ENCODE peak calls at places on chromosome 20, in six cellular contexts. I is IMR-90, E is mesenchymal stem cell, S is neuronal stem cell, T is H1, U is trophoblast cell. A is an unnamed sample.

GRCh38 chr20:53917145-53918009 is 153.0 kb downstream of the BCAS1 start:
- DNase-seq in I (no peak), E (peak; percentile 84), S (no peak), T (no peak), U (peak; percentile 38), A (no peak)

GRCh38 chr20:63060057-63060991 is 53.6 kb upstream of the BHLHE23 start:
- DNase-seq in I (peak; percentile 22), E (peak; percentile 10), S (no peak), T (no peak), U (no peak), A (peak; percentile 34)

GRCh38 chr20:18388860-18389259 is 78.0 kb downstream of the DZANK1 start:
- DNase-seq in I (peak; percentile 77), E (peak; percentile 26), S (no peak), T (no peak), U (no peak), A (no peak)

GRCh38 chr20:6269163-6269873 is 146.5 kb upstream of the FERMT1 start:
- DNase-seq in I (no peak), E (peak; percentile 3), S (no peak), T (no peak), U (no peak), A (peak; percentile 46)

GRCh38 chr20:17460119-17460518 is 71.1 kb downstream of the BFSP1 start:
- DNase-seq in I (no peak), E (no peak), S (no peak), T (no peak), U (no peak), A (no peak)

GRCh38 chr20:51470521-51470875 is 72.0 kb downstream of the NFATC2 start:
- DNase-seq in I (no peak), E (no peak), S (no peak), T (no peak), U (no peak), A (no peak)

GRCh38 chr20:35174458-35175216 is 2.8 kb downstream of the PROCR start:
- DNase-seq in I (no peak), E (no peak), S (no peak), T (no peak), U (peak; percentile 4), A (peak; percentile 89)

GRCh38 chr20:49595811-49596545 is 28.0 kb upstream of the PTGIS start:
- DNase-seq in I (peak; percentile 67), E (no peak), S (no peak), T (no peak), U (no peak), A (no peak)

DNA sequence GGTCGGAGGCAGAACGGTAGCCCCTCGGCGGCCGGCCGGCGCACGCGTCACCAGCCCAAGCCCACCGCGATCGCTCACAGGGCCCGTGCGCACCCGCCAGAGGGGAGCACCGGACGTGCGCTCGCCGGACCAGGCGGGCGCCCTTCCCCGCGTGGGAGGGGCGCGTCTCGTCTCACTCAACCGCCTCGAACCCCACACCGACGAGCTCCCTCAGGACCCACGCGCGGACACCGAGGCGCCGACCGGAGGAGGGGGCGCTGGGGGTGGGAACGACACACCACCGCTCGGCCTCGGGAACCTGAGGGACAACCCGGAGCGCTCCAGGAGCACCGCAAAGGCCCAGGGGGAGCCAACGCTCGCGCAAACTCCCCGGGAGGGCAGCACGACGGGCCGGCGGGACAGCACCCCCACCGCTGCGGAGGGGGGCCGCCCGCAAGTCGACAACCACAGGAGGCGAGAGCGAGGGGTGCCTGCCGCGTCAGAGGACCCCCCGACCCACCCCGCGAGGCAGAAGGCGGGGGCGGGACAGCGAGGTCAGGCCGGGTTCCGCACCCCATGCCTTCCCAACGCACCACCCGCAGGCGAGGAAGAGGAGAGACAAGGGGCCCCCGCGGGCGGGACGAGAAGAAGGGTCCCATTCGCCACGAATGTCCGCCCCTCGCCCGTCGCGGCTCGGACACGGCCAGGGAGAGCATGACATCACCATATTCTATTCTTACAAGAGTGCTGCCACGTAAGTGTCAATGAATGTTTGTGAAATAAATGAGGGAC is 512.7 kb upstream of the ZNF337 start:
- DNase-seq in I (peak; percentile 11), E (no peak), S (peak; percentile 23), T (no peak), U (no peak), A (peak; percentile 43)
- H3K14ac ChIP-seq in I (no peak overlapping the region), E (no peak overlapping the region), S (no peak overlapping the region), T (no peak overlapping the region), U (no peak overlapping the region), A (no peak overlapping the region)

GRCh38 chr20:10504893-10505292 is 69.8 kb downstream of the SLX4IP start:
- DNase-seq in I (peak; percentile 21), E (peak; percentile 83), S (no peak), T (no peak), U (no peak), A (no peak)

GRCh38 chr20:10502098-10502526 is 67.0 kb downstream of the SLX4IP start:
- DNase-seq in I (no peak), E (no peak), S (no peak), T (no peak), U (no peak), A (no peak)

GRCh38 chr20:10498196-10498595 is 63.1 kb downstream of the SLX4IP start:
- DNase-seq in I (no peak), E (no peak), S (no peak), T (no peak), U (no peak), A (no peak)

GRCh38 chr20:10497283-10497682 is 62.2 kb downstream of the SLX4IP start:
- DNase-seq in I (no peak), E (no peak), S (no peak), T (no peak), U (no peak), A (no peak)

GRCh38 chr20:10501377-10501776 is 66.3 kb downstream of the SLX4IP start:
- DNase-seq in I (no peak), E (no peak), S (no peak), T (no peak), U (no peak), A (no peak)
- H3K14ac ChIP-seq in I (peak overlapping the region; percentile 50), E (no peak overlapping the region), S (no peak overlapping the region), T (no peak overlapping the region), U (no peak overlapping the region), A (no peak overlapping the region)

DNA sequence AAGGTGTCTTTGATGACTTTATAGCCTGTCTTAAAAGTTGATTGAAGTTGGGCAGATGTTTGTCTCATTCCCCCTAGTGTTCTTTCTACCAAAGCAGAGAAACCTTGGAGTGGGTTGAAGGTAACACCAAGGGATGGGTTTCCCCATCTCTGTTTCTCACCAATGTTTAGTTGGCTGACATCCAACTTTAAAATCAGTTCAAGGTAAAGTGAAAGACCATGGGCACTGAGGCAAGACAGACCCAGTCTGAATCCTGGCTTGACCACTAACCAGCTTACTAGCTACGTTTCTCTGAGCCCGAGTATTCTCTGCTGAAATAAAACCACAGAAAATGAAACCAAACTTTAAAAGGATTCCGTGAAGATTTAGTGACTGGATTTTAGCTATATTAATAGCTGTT is 258.9 kb downstream of the KIF16B start:
- DNase-seq in I (no peak), E (no peak), S (no peak), T (no peak), U (no peak), A (no peak)
- H3K14ac ChIP-seq in I (no peak overlapping the region), E (no peak overlapping the region), S (no peak overlapping the region), T (no peak overlapping the region), U (no peak overlapping the region), A (no peak overlapping the region)

GRCh38 chr20:31430568-31431095 is 9.8 kb upstream of the DEFB123 start:
- DNase-seq in I (no peak), E (no peak), S (no peak), T (no peak), U (peak; percentile 18), A (no peak)
- H3K14ac ChIP-seq in I (no peak overlapping the region), E (no peak overlapping the region), S (no peak overlapping the region), T (no peak overlapping the region), U (no peak overlapping the region), A (no peak overlapping the region)